ENCODE peak calls at places on chromosomes 2 and 18, in eight cellular contexts. D is hepatic stellate cell; J is psoas muscle; R is KBM-7; O is astrocyte of the spinal cord; V is NCI-H1092 treated with DMSO at 0.1 percent for 48 hours; B is cerebellar cortex; L is CD4-positive, alpha-beta T cell. H is an unnamed sample.

GRCh38 chr18:59954746-59955145 is 55.0 kb downstream of the PMAIP1 start:
- DNase-seq in O (peak), D (no peak), L (no peak), V (no peak), B (no peak), J (no peak), R (no peak), H (no peak)

GRCh38 chr2:100990166-100990565 is 11.9 kb upstream of the RPL31 start:
- DNase-seq in V (no peak), L (no peak), R (no peak), B (no peak), J (no peak), D (no peak), O (no peak), H (no peak)

GRCh38 chr2:217707116-217707742 is 295.6 kb downstream of the TNS1 start:
- DNase-seq in J (peak), D (no peak), L (no peak), R (no peak), O (no peak), B (peak), V (no peak), H (no peak)

GRCh38 chr18:57837917-57838548 is 34.9 kb upstream of the ATP8B1 start:
- DNase-seq in J (no peak), O (peak), V (no peak), R (no peak), L (no peak), B (no peak), D (no peak), H (peak)

GRCh38 chr2:225479386-225479785 is 79.9 kb downstream of the NYAP2 start:
- DNase-seq in V (no peak), J (no peak), R (no peak), L (no peak), D (no peak), B (no peak), O (no peak), H (no peak)

GRCh38 chr2:151760139-151760650 is 25.9 kb upstream of the NEB start:
- DNase-seq in V (no peak), B (peak), D (no peak), O (peak), R (no peak), L (no peak), J (peak), H (no peak)

GRCh38 chr2:241437148-241437547 is 71.2 kb downstream of the STK25 start:
- DNase-seq in B (no peak), O (no peak), D (no peak), V (no peak), R (no peak), L (no peak), J (no peak), H (no peak)

GRCh38 chr2:35783723-35784122 is 571.9 kb upstream of the CRIM1 start:
- DNase-seq in V (no peak), L (no peak), B (peak), D (no peak), O (peak), R (no peak), J (no peak), H (no peak)

GRCh38 chr18:56298935-56299334 is 339.5 kb downstream of the TXNL1 start:
- DNase-seq in J (no peak), V (no peak), O (peak), B (no peak), R (no peak), D (peak), L (no peak), H (no peak)

GRCh38 chr2:25838152-25838756 is 40.0 kb downstream of the ASXL2 start:
- DNase-seq in O (no peak), B (no peak), D (no peak), R (no peak), L (no peak), V (no peak), J (no peak), H (no peak)

GRCh38 chr2:101844055-101844635 is 146.6 kb downstream of the MAP4K4 start:
- DNase-seq in O (peak), R (no peak), D (peak), L (no peak), B (no peak), V (no peak), J (no peak), H (no peak)

GRCh38 chr2:54967269-54967668 is 83.0 kb downstream of the RTN4 start:
- DNase-seq in R (no peak), J (no peak), L (no peak), D (no peak), V (no peak), B (no peak), O (no peak), H (no peak)

GRCh38 chr2:25036221-25036559 is 5.7 kb upstream of the EFR3B start:
- DNase-seq in V (peak), D (no peak), B (no peak), L (no peak), O (no peak), J (no peak), R (no peak), H (no peak)

GRCh38 chr2:46042207-46042637 is 255.0 kb upstream of the EPAS1 start:
- DNase-seq in V (no peak), L (no peak), R (no peak), J (no peak), D (no peak), O (no peak), B (no peak), H (no peak)

GRCh38 chr2:29878898-29879297 is 42.5 kb downstream of the ALK start:
- DNase-seq in V (no peak), D (no peak), J (no peak), B (no peak), O (no peak), R (no peak), L (no peak), H (no peak)

GRCh38 chr2:96601382-96602292 is 36.5 kb downstream of the KANSL3 start:
- DNase-seq in O (no peak), R (no peak), V (no peak), L (no peak), J (no peak), B (no peak), D (no peak), H (no peak)

GRCh38 chr18:31577195-31577594 is 14.5 kb upstream of the TTR start:
- DNase-seq in V (no peak), J (no peak), L (no peak), O (no peak), R (no peak), B (no peak), D (no peak), H (no peak)

GRCh38 chr2:126769118-126769517 is 113.2 kb downstream of the GYPC start:
- DNase-seq in J (no peak), R (no peak), B (no peak), V (no peak), D (no peak), O (no peak), L (no peak), H (no peak)

GRCh38 chr2:233482616-233483015 is 84.0 kb downstream of the USP40 start:
- DNase-seq in L (no peak), J (no peak), B (no peak), R (peak), D (no peak), O (no peak), V (no peak), H (no peak)

GRCh38 chr18:9285604-9286003 is 49.0 kb upstream of the TWSG1 start:
- DNase-seq in D (no peak), J (no peak), L (no peak), R (no peak), O (no peak), V (no peak), B (no peak), H (no peak)

GRCh38 chr2:130864830-130865229 is 28.1 kb downstream of the ARHGEF4 start:
- DNase-seq in R (peak), D (no peak), V (peak), O (peak), J (no peak), L (no peak), B (no peak), H (no peak)

GRCh38 chr2:161076936-161077335 is 83.3 kb upstream of the TANK start:
- DNase-seq in L (no peak), D (no peak), R (no peak), B (no peak), O (no peak), V (no peak), J (no peak), H (no peak)

GRCh38 chr2:57720728-57721627 is 325.6 kb upstream of the VRK2 start:
- DNase-seq in R (peak), V (peak), J (no peak), B (peak), L (no peak), D (peak), O (peak), H (peak)

GRCh38 chr2:11080253-11081115 is 74.8 kb upstream of the SLC66A3 start:
- DNase-seq in D (no peak), J (no peak), O (no peak), R (no peak), V (no peak), B (no peak), L (no peak), H (no peak)

GRCh38 chr2:194320520-194320919 is 1336.5 kb upstream of the SLC39A10 start:
- DNase-seq in R (no peak), L (no peak), B (no peak), J (no peak), O (no peak), V (no peak), D (no peak), H (no peak)

GRCh38 chr2:208033701-208034502 is 8.6 kb upstream of the PLEKHM3 start:
- DNase-seq in V (peak), R (peak), D (no peak), J (no peak), O (peak), B (peak), L (peak), H (peak)

GRCh38 chr18:9766076-9766481 is 58.0 kb downstream of the RAB31 start:
- DNase-seq in J (no peak), O (no peak), D (no peak), B (no peak), V (no peak), L (no peak), R (peak), H (no peak)

H was measured in naive B cell.